ENCODE peak calls at places on chromosomes 16 and 17, in seven cellular contexts. W is A549, G is H1, P is stomach, U is esophagus muscularis mucosa, A is sigmoid colon, R is SK-N-SH. S is an unnamed sample.

GRCh38 chr17:7857724-7858486 is at the start of gene CYB5D1:
- DNase-seq in U (peak), P (peak), R (peak), W (peak), A (peak), G (peak), S (peak)

GRCh38 chr16:200388-200787 is 20.1 kb downstream of the HBQ1 start:
- DNase-seq in A (no peak), W (no peak), P (no peak), G (no peak), R (no peak), U (no peak), S (no peak)

GRCh38 chr17:60153606-60154355 is 4.0 kb downstream of the CA4 start:
- DNase-seq in W (no peak), R (peak), P (no peak), A (no peak), U (no peak), G (no peak), S (no peak)

GRCh38 chr16:56615353-56615752 is 7.0 kb downstream of the MT2A start:
- DNase-seq in P (no peak), A (no peak), W (no peak), G (no peak), R (no peak), U (no peak), S (no peak)

GRCh38 chr17:4394208-4395110 is 28.0 kb upstream of the UBE2G1 start:
- DNase-seq in A (no peak), U (no peak), P (no peak), G (no peak), R (no peak), W (no peak), S (no peak)

GRCh38 chr16:57374067-57374534 is 1.8 kb downstream of the CX3CL1 start:
- DNase-seq in U (no peak), G (no peak), A (peak), P (no peak), R (no peak), W (no peak), S (no peak)

GRCh38 chr17:67696853-67697505 is 20.8 kb upstream of the NOL11 start:
- DNase-seq in R (no peak), A (no peak), P (no peak), U (no peak), W (no peak), G (no peak), S (no peak)

GRCh38 chr17:67221062-67221998 is 23.7 kb downstream of the HELZ start:
- DNase-seq in W (peak), R (peak), P (no peak), U (no peak), G (no peak), A (no peak), S (no peak)

GRCh38 chr16:85825326-85825725 is 25.8 kb downstream of the COX4I1 start:
- DNase-seq in R (no peak), A (no peak), U (no peak), P (no peak), W (no peak), G (no peak), S (no peak)

GRCh38 chr17:17469996-17470395 is 6.8 kb upstream of the MED9 start:
- DNase-seq in U (no peak), W (no peak), P (no peak), G (no peak), A (no peak), R (no peak), S (no peak)

GRCh38 chr17:69593716-69594115 is 179.2 kb downstream of the MAP2K6 start:
- DNase-seq in P (no peak), A (no peak), R (no peak), U (no peak), W (no peak), G (no peak), S (no peak)

GRCh38 chr17:57892146-57892819 is 42.4 kb upstream of the MRPS23 start:
- DNase-seq in W (peak), U (peak), R (peak), A (peak), P (peak), G (peak), S (peak)

GRCh38 chr16:53071748-53072301 is 17.0 kb downstream of the CHD9 start:
- DNase-seq in A (peak), U (no peak), R (peak), W (no peak), G (no peak), P (no peak), S (peak)

GRCh38 chr17:19365833-19366636 is 3.5 kb upstream of the B9D1 start:
- DNase-seq in W (no peak), U (no peak), P (no peak), A (peak), R (no peak), G (no peak), S (no peak)

GRCh38 chr17:42027961-42028790 is 8.3 kb downstream of the NKIRAS2 start:
- DNase-seq in W (peak), R (no peak), A (no peak), G (peak), P (peak), U (no peak), S (no peak)

GRCh38 chr17:16473286-16474011 is 18.5 kb downstream of the LRRC75A start:
- DNase-seq in A (no peak), R (no peak), W (no peak), G (no peak), U (no peak), P (no peak), S (no peak)

GRCh38 chr16:59060212-59060611 is 326.1 kb upstream of the GOT2 start:
- DNase-seq in U (no peak), A (no peak), W (peak), P (no peak), G (no peak), R (no peak), S (no peak)

GRCh38 chr16:67647681-67648080 is 2.7 kb downstream of the CARMIL2 start:
- DNase-seq in R (no peak), U (no peak), W (no peak), G (no peak), P (no peak), A (no peak), S (no peak)

GRCh38 chr16:1256874-1257322 is 1.0 kb downstream of the TPSD1 start:
- DNase-seq in P (no peak), U (no peak), G (no peak), A (no peak), W (no peak), R (no peak), S (no peak)

GRCh38 chr17:9971991-9972390 is 66.9 kb upstream of the RCVRN start:
- DNase-seq in P (peak), W (peak), A (peak), G (no peak), R (peak), U (no peak), S (peak)

GRCh38 chr17:8147805-8148404 is 4.3 kb downstream of the PER1 start:
- DNase-seq in P (no peak), R (no peak), A (peak), W (no peak), G (no peak), U (no peak), S (no peak)

GRCh38 chr17:6640536-6641373 is at the start of the genes KIAA0753 and TXNDC17:
- DNase-seq in W (peak), A (peak), G (peak), R (peak), U (peak), P (peak), S (peak)
- TF ChIP-seq EP300 in W (no peak), A (no peak), G (no peak), R (no peak), U (no peak), P (no peak), S (no peak)

DNA sequence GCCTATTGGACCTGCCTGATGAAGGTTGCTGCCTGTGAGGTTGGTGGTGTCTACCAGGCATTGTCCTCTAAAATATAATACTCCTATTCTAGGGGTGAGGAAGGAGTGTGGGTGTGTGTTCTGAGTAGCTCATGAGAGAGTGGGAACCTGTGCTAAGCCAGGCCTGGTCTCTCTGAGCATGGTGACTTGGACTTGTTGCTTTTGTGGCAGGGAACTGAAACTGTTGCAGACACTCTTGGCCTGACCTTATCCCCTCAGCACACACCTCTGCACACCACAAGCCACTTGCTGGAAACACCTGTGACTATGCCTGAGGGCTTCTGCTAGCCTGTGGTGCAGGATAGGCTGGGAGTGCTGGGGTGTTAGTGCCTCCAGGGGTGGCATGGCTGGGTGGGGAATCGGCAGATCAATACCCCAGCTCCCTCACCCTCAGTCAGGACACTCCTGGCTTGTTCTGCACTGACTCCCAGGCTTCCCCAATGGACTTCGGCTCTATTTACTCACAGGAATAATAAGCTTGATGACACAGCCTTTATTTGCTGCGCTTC is 29.9 kb downstream of the PLCG2 start:
- DNase-seq in W (no peak), R (no peak), A (no peak), U (no peak), P (no peak), G (no peak), S (peak)
- TF ChIP-seq EP300 in W (no peak), R (no peak), A (no peak), U (no peak), P (no peak), G (no peak), S (no peak)

DNA sequence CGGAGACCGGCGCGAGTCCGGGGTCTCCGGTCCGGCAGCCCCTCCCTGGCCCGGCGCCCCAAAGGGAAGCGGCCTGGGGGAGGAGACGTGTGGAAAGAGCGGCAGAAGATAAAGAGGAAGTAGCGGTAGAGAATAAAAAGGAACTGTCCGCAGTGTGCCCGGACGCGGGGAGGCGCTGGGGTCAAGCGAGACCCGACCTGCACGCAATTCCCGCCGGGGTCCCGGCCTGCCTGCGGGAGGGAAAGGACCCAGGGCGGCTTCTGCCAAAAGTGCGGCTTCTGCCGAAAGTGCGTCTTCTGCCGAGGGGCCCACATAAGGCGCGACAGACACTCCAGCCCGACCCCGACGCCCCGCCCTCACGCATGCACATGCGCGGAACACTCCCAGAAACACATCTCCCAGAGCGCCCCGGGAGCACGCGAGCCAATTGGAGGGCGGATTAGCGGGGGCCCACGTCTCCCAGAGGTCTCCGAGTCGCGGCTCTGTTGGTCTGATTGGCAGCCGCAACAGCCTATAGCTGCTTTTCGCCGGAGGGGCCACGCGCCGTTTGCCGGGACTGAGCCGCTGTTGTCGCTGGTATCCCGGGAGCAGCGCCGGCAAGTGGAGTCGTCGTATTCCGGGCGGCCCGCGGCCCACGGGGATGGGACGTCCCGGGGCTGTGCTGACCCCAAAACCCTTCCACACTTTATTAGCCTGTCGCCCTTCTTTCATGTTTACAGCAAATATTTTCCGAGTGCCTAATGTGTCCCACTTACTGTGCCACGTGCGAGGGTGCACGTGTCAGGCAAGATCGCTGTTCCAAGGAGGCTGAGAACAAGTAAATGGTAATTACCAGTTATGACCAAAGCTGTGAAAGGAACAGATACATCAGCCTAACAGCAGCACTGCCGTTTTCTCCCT is 8.0 kb upstream of the MEFV start:
- DNase-seq in P (peak), A (peak), U (peak), G (peak), R (peak), W (peak), S (peak)
- TF ChIP-seq EP300 in P (no peak), A (no peak), U (no peak), G (no peak), R (no peak), W (no peak), S (peak)

DNA sequence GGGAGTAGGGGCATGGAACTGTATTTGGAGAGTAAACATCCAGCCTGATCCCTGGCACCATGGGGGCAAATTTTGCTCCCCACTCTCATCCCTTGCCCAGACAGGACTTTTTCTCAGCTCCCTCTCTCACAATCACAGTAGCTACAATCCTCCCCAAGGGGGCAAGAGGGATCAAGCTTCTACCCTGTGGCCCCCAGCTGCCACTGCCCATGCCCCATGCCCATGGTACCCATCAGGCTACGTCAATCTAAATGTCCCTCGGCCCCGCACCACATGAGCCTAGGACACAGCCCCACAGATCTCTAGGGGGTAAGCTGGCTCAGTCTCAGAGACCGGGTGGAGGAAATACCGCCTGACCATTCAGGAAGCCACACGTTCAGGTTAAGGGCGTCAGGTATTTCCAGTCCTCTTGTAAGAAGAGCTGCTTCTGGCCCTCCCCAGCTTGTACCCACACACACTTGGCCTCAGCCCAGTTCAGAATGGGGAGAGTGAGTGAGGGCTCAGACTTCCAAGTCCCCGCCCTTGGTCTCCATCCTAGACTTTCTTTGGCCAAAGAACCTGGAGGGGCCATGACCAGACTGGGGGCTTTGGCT is 1.8 kb downstream of the CACNB1 start:
- DNase-seq in P (no peak), A (no peak), G (no peak), R (no peak), W (no peak), U (no peak), S (peak)
- TF ChIP-seq EP300 in P (no peak), A (no peak), G (no peak), R (no peak), W (no peak), U (no peak), S (no peak)

GRCh38 chr17:52790359-52790955 is 631.9 kb upstream of the CA10 start:
- DNase-seq in R (no peak), P (no peak), G (no peak), A (no peak), W (no peak), U (no peak), S (no peak)
- TF ChIP-seq EP300 in R (no peak), P (no peak), G (no peak), A (no peak), W (no peak), U (no peak), S (no peak)

S was measured in transverse colon.